ENCODE peak calls at places on chromosomes 7 and 10, in five cellular contexts. F is AG09309, P is body of pancreas, J is heart left ventricle, Z is OCI-LY7. V is an unnamed sample.

GRCh38 chr7:143391462-143392404 is 10.6 kb downstream of the ZYX start:
- DNase-seq in Z (no peak), J (peak), F (no peak), P (peak), V (peak)

GRCh38 chr10:110498982-110499795 is 1.5 kb downstream of the DUSP5 start:
- DNase-seq in F (no peak), P (peak), Z (peak), J (peak), V (no peak)

GRCh38 chr7:77409739-77410545 is 6.2 kb downstream of the GSAP start:
- DNase-seq in P (no peak), F (peak), J (no peak), Z (no peak), V (no peak)

GRCh38 chr7:150996289-150997074 is 5.7 kb downstream of the NOS3 start:
- DNase-seq in P (no peak), J (no peak), Z (peak), F (no peak), V (peak)

GRCh38 chr10:71600856-71601255 is 118.7 kb downstream of the C10orf105 start:
- DNase-seq in F (peak), J (no peak), P (no peak), Z (no peak), V (no peak)

GRCh38 chr7:65938336-65938895 is 43.6 kb downstream of the GUSB start:
- DNase-seq in P (no peak), Z (no peak), J (no peak), F (peak), V (no peak)

GRCh38 chr10:124589491-124590006 is 127.9 kb downstream of the LHPP start:
- DNase-seq in F (no peak), Z (no peak), P (peak), J (peak), V (peak)

GRCh38 chr7:54960517-54960916 is 58.3 kb upstream of the EGFR start:
- DNase-seq in F (no peak), Z (no peak), J (no peak), P (no peak), V (no peak)

GRCh38 chr10:47121336-47121735 is 178.7 kb upstream of the GDF10 start:
- DNase-seq in F (no peak), J (no peak), P (no peak), Z (no peak), V (no peak)

GRCh38 chr7:34281260-34281659 is 375.9 kb downstream of the BMPER start:
- DNase-seq in P (no peak), J (no peak), Z (peak), F (no peak), V (no peak)

GRCh38 chr10:130127612-130128607 is 8.3 kb upstream of the GLRX3 start:
- DNase-seq in J (no peak), F (peak), P (peak), Z (peak), V (no peak)

GRCh38 chr7:99272476-99273045 is at the start of gene MYH16:
- DNase-seq in P (no peak), Z (no peak), J (no peak), F (no peak), V (no peak)

GRCh38 chr10:96998329-96998888 is 166.3 kb downstream of the LCOR start:
- DNase-seq in F (no peak), J (no peak), P (peak), Z (no peak), V (peak)

GRCh38 chr10:69153227-69153626 is 26.8 kb upstream of the SUPV3L1 start:
- DNase-seq in F (no peak), Z (no peak), J (no peak), P (no peak), V (no peak)

GRCh38 chr7:51428226-51428887 is 111.7 kb upstream of the COBL start:
- DNase-seq in J (no peak), Z (no peak), P (no peak), F (no peak), V (no peak)

GRCh38 chr7:142248-142955 is 50.0 kb upstream of the FAM20C start:
- DNase-seq in J (peak), F (no peak), P (peak), Z (no peak), V (peak)

GRCh38 chr10:132637477-132638129 is 100.0 kb downstream of the INPP5A start:
- DNase-seq in P (peak), F (peak), Z (peak), J (peak), V (no peak)

GRCh38 chr10:68829952-68830351 is 2.6 kb downstream of the STOX1 start:
- DNase-seq in P (no peak), F (no peak), Z (no peak), J (no peak), V (no peak)

GRCh38 chr7:138934861-138935260 is 46.3 kb downstream of the KIAA1549 start:
- DNase-seq in Z (no peak), P (no peak), J (no peak), F (no peak), V (no peak)

GRCh38 chr10:126252884-126253612 is 135.2 kb downstream of the ADAM12 start:
- DNase-seq in J (no peak), F (peak), P (no peak), Z (no peak), V (no peak)

GRCh38 chr7:48084727-48085432 is 4.2 kb upstream of the UPP1 start:
- DNase-seq in J (peak), F (peak), P (peak), Z (no peak), V (peak)

GRCh38 chr7:1144269-1144771 is 15.7 kb downstream of the ZFAND2A start:
- DNase-seq in F (no peak), J (peak), Z (peak), P (peak), V (peak)
- TF ChIP-seq CTCF in F (peak), J (peak), Z (peak), P (peak), V (no peak)

GRCh38 chr7:128946936-128947830 is 9.5 kb downstream of the IRF5 start:
- DNase-seq in F (no peak), P (no peak), J (no peak), Z (no peak), V (no peak)
- TF ChIP-seq CTCF in F (peak), P (peak), J (no peak), Z (peak), V (no peak)

GRCh38 chr7:71220210-71220695 is 88.3 kb downstream of the GALNT17 start:
- DNase-seq in F (no peak), J (peak), Z (no peak), P (peak), V (no peak)
- TF ChIP-seq CTCF in F (no peak), J (no peak), Z (no peak), P (peak), V (no peak)

GRCh38 chr7:135335628-135336139 is 102.0 kb downstream of the STRA8 start:
- DNase-seq in J (peak), P (peak), Z (peak), F (no peak), V (peak)
- TF ChIP-seq CTCF in J (peak), P (peak), Z (peak), F (peak), V (peak)